ENCODE peak calls at places on chromosomes 6 and 20, in seven cellular contexts. One of them, this sample, is unnamed.
A peak's percentile ranks its signal among the peaks of the same experiment; 100 is the strongest.

GRCh38 chr20:23868321-23868720 is 11.2 kb downstream of the CST5 start:
- DNase-seq in astrocyte: no peak
- DNase-seq in T-helper 2 cell treated with Interferon-gamma antibody and Interleukin-4, amounts not matched to agents 5 μg/mL and 100 μg/mL, for 36 hours: no peak
- DNase-seq in activated CD8-positive, alpha-beta memory T cell treated with anti-CD3 and anti-CD28 coated beads for 4 hours: no peak
- DNase-seq in type B pancreatic cell: no peak
- DNase-seq in GM23338: peak; percentile 55
- DNase-seq in HEK293T: no peak
- DNase-seq in this sample: no peak

GRCh38 chr6:170024940-170025339 is 265.9 kb downstream of the DLL1 start:
- DNase-seq in type B pancreatic cell: peak; percentile 44
- DNase-seq in HEK293T: no peak
- DNase-seq in GM23338: no peak
- DNase-seq in T-helper 2 cell treated with Interferon-gamma antibody and Interleukin-4, amounts not matched to agents 5 μg/mL and 100 μg/mL, for 36 hours: no peak
- DNase-seq in activated CD8-positive, alpha-beta memory T cell treated with anti-CD3 and anti-CD28 coated beads for 4 hours: no peak
- DNase-seq in astrocyte: peak; percentile 2
- DNase-seq in this sample: no peak

GRCh38 chr6:87755697-87756671 is 54.0 kb upstream of the AKIRIN2 start:
- DNase-seq in HEK293T: no peak
- DNase-seq in GM23338: no peak
- DNase-seq in activated CD8-positive, alpha-beta memory T cell treated with anti-CD3 and anti-CD28 coated beads for 4 hours: no peak
- DNase-seq in type B pancreatic cell: no peak
- DNase-seq in T-helper 2 cell treated with Interferon-gamma antibody and Interleukin-4, amounts not matched to agents 5 μg/mL and 100 μg/mL, for 36 hours: no peak
- DNase-seq in astrocyte: peak; percentile 84
- DNase-seq in this sample: no peak

GRCh38 chr6:168462454-168462853 is 21.5 kb downstream of the SMOC2 start:
- DNase-seq in HEK293T: no peak
- DNase-seq in type B pancreatic cell: no peak
- DNase-seq in GM23338: no peak
- DNase-seq in astrocyte: no peak
- DNase-seq in activated CD8-positive, alpha-beta memory T cell treated with anti-CD3 and anti-CD28 coated beads for 4 hours: no peak
- DNase-seq in T-helper 2 cell treated with Interferon-gamma antibody and Interleukin-4, amounts not matched to agents 5 μg/mL and 100 μg/mL, for 36 hours: no peak
- DNase-seq in this sample: no peak

GRCh38 chr20:47710665-47711045 is 74.6 kb downstream of the SULF2 start:
- DNase-seq in HEK293T: no peak
- DNase-seq in astrocyte: no peak
- DNase-seq in T-helper 2 cell treated with Interferon-gamma antibody and Interleukin-4, amounts not matched to agents 5 μg/mL and 100 μg/mL, for 36 hours: no peak
- DNase-seq in activated CD8-positive, alpha-beta memory T cell treated with anti-CD3 and anti-CD28 coated beads for 4 hours: no peak
- DNase-seq in type B pancreatic cell: no peak
- DNase-seq in GM23338: no peak
- DNase-seq in this sample: no peak

GRCh38 chr20:6074145-6074561 is 20.3 kb upstream of the LRRN4 start:
- DNase-seq in T-helper 2 cell treated with Interferon-gamma antibody and Interleukin-4, amounts not matched to agents 5 μg/mL and 100 μg/mL, for 36 hours: no peak
- DNase-seq in astrocyte: no peak
- DNase-seq in activated CD8-positive, alpha-beta memory T cell treated with anti-CD3 and anti-CD28 coated beads for 4 hours: no peak
- DNase-seq in type B pancreatic cell: no peak
- DNase-seq in GM23338: peak; percentile 41
- DNase-seq in HEK293T: peak; percentile 49
- DNase-seq in this sample: no peak

GRCh38 chr6:46098678-46099077 is 31.1 kb upstream of the ENPP4 start:
- DNase-seq in HEK293T: no peak
- DNase-seq in activated CD8-positive, alpha-beta memory T cell treated with anti-CD3 and anti-CD28 coated beads for 4 hours: no peak
- DNase-seq in GM23338: no peak
- DNase-seq in astrocyte: no peak
- DNase-seq in T-helper 2 cell treated with Interferon-gamma antibody and Interleukin-4, amounts not matched to agents 5 μg/mL and 100 μg/mL, for 36 hours: no peak
- DNase-seq in type B pancreatic cell: no peak
- DNase-seq in this sample: no peak

GRCh38 chr20:49985617-49986016 is 2.8 kb downstream of the SNAI1 start:
- DNase-seq in activated CD8-positive, alpha-beta memory T cell treated with anti-CD3 and anti-CD28 coated beads for 4 hours: no peak
- DNase-seq in GM23338: no peak
- DNase-seq in HEK293T: no peak
- DNase-seq in astrocyte: no peak
- DNase-seq in type B pancreatic cell: no peak
- DNase-seq in T-helper 2 cell treated with Interferon-gamma antibody and Interleukin-4, amounts not matched to agents 5 μg/mL and 100 μg/mL, for 36 hours: no peak
- DNase-seq in this sample: no peak

GRCh38 chr20:4869290-4870193 is 131.8 kb downstream of the SLC23A2 start:
- DNase-seq in astrocyte: peak; percentile 6
- DNase-seq in type B pancreatic cell: no peak
- DNase-seq in GM23338: peak; percentile 45
- DNase-seq in activated CD8-positive, alpha-beta memory T cell treated with anti-CD3 and anti-CD28 coated beads for 4 hours: no peak
- DNase-seq in HEK293T: no peak
- DNase-seq in T-helper 2 cell treated with Interferon-gamma antibody and Interleukin-4, amounts not matched to agents 5 μg/mL and 100 μg/mL, for 36 hours: no peak
- DNase-seq in this sample: no peak

GRCh38 chr6:104607501-104607900 is 252.2 kb downstream of the HACE1 start:
- DNase-seq in GM23338: no peak
- DNase-seq in type B pancreatic cell: no peak
- DNase-seq in astrocyte: no peak
- DNase-seq in T-helper 2 cell treated with Interferon-gamma antibody and Interleukin-4, amounts not matched to agents 5 μg/mL and 100 μg/mL, for 36 hours: peak; percentile 5
- DNase-seq in activated CD8-positive, alpha-beta memory T cell treated with anti-CD3 and anti-CD28 coated beads for 4 hours: no peak
- DNase-seq in HEK293T: no peak
- DNase-seq in this sample: no peak

GRCh38 chr6:36984581-36985383 is 1.2 kb downstream of the MTCH1 start:
- DNase-seq in activated CD8-positive, alpha-beta memory T cell treated with anti-CD3 and anti-CD28 coated beads for 4 hours: no peak
- DNase-seq in T-helper 2 cell treated with Interferon-gamma antibody and Interleukin-4, amounts not matched to agents 5 μg/mL and 100 μg/mL, for 36 hours: peak; percentile 37
- DNase-seq in HEK293T: peak; percentile 30
- DNase-seq in astrocyte: peak; percentile 69
- DNase-seq in GM23338: peak; percentile 94
- DNase-seq in type B pancreatic cell: no peak
- DNase-seq in this sample: no peak

GRCh38 chr6:13500264-13500663 is 12.9 kb upstream of the GFOD1 start:
- DNase-seq in GM23338: no peak
- DNase-seq in HEK293T: no peak
- DNase-seq in T-helper 2 cell treated with Interferon-gamma antibody and Interleukin-4, amounts not matched to agents 5 μg/mL and 100 μg/mL, for 36 hours: no peak
- DNase-seq in astrocyte: no peak
- DNase-seq in type B pancreatic cell: no peak
- DNase-seq in activated CD8-positive, alpha-beta memory T cell treated with anti-CD3 and anti-CD28 coated beads for 4 hours: no peak
- DNase-seq in this sample: no peak

GRCh38 chr20:57505991-57506390 is 18.9 kb downstream of the CTCFL start:
- DNase-seq in HEK293T: no peak
- DNase-seq in GM23338: no peak
- DNase-seq in T-helper 2 cell treated with Interferon-gamma antibody and Interleukin-4, amounts not matched to agents 5 μg/mL and 100 μg/mL, for 36 hours: no peak
- DNase-seq in activated CD8-positive, alpha-beta memory T cell treated with anti-CD3 and anti-CD28 coated beads for 4 hours: no peak
- DNase-seq in type B pancreatic cell: no peak
- DNase-seq in astrocyte: no peak
- DNase-seq in this sample: no peak